ENCODE peak calls at places on chromosomes 5 and 9, in six cellular contexts. One of them, this sample, is unnamed.

GRCh38 chr9:19969721-19970120 is 180.9 kb upstream of the SLC24A2 start:
- DNase-seq in endothelial cell of umbilical vein: no peak
- DNase-seq in skeletal muscle cell: peak
- DNase-seq in uterus: no peak
- DNase-seq in heart left ventricle: no peak
- DNase-seq in CD4-positive, CD25-positive, alpha-beta regulatory T cell: no peak
- DNase-seq in this sample: no peak

GRCh38 chr5:130992621-130993020 is 172.4 kb downstream of the HINT1 start:
- DNase-seq in uterus: no peak
- DNase-seq in CD4-positive, CD25-positive, alpha-beta regulatory T cell: no peak
- DNase-seq in endothelial cell of umbilical vein: no peak
- DNase-seq in skeletal muscle cell: peak
- DNase-seq in heart left ventricle: no peak
- DNase-seq in this sample: no peak

GRCh38 chr9:88478236-88478635 is 56.7 kb upstream of the NXNL2 start:
- DNase-seq in uterus: no peak
- DNase-seq in heart left ventricle: no peak
- DNase-seq in skeletal muscle cell: no peak
- DNase-seq in endothelial cell of umbilical vein: no peak
- DNase-seq in CD4-positive, CD25-positive, alpha-beta regulatory T cell: no peak
- DNase-seq in this sample: no peak

GRCh38 chr5:40447438-40447837 is 232.3 kb upstream of the PTGER4 start:
- DNase-seq in heart left ventricle: no peak
- DNase-seq in skeletal muscle cell: peak
- DNase-seq in CD4-positive, CD25-positive, alpha-beta regulatory T cell: no peak
- DNase-seq in uterus: no peak
- DNase-seq in endothelial cell of umbilical vein: no peak
- DNase-seq in this sample: no peak

GRCh38 chr9:119453490-119453911 is 84.3 kb upstream of the BRINP1 start:
- DNase-seq in endothelial cell of umbilical vein: no peak
- DNase-seq in CD4-positive, CD25-positive, alpha-beta regulatory T cell: no peak
- DNase-seq in skeletal muscle cell: no peak
- DNase-seq in uterus: no peak
- DNase-seq in heart left ventricle: no peak
- DNase-seq in this sample: no peak

GRCh38 chr9:27496134-27496504 is 28.0 kb upstream of the IFNK start:
- DNase-seq in endothelial cell of umbilical vein: no peak
- DNase-seq in skeletal muscle cell: no peak
- DNase-seq in uterus: no peak
- DNase-seq in heart left ventricle: no peak
- DNase-seq in CD4-positive, CD25-positive, alpha-beta regulatory T cell: no peak
- DNase-seq in this sample: no peak

GRCh38 chr9:129347323-129348120 is 169.5 kb upstream of the IER5L start:
- DNase-seq in skeletal muscle cell: no peak
- DNase-seq in uterus: no peak
- DNase-seq in CD4-positive, CD25-positive, alpha-beta regulatory T cell: no peak
- DNase-seq in heart left ventricle: no peak
- DNase-seq in endothelial cell of umbilical vein: no peak
- DNase-seq in this sample: no peak

GRCh38 chr5:151745071-151745705 is 13.2 kb downstream of the ATOX1 start:
- DNase-seq in uterus: no peak
- DNase-seq in CD4-positive, CD25-positive, alpha-beta regulatory T cell: no peak
- DNase-seq in skeletal muscle cell: peak
- DNase-seq in endothelial cell of umbilical vein: peak
- DNase-seq in heart left ventricle: peak
- DNase-seq in this sample: no peak

GRCh38 chr5:42648036-42648435 is 108.6 kb upstream of the CCDC152 start:
- DNase-seq in skeletal muscle cell: no peak
- DNase-seq in heart left ventricle: no peak
- DNase-seq in CD4-positive, CD25-positive, alpha-beta regulatory T cell: no peak
- DNase-seq in uterus: no peak
- DNase-seq in endothelial cell of umbilical vein: no peak
- DNase-seq in this sample: no peak

GRCh38 chr9:27528278-27528885 is 1.2 kb downstream of the MOB3B start:
- DNase-seq in heart left ventricle: peak
- DNase-seq in endothelial cell of umbilical vein: peak
- DNase-seq in uterus: peak
- DNase-seq in skeletal muscle cell: no peak
- DNase-seq in CD4-positive, CD25-positive, alpha-beta regulatory T cell: no peak
- DNase-seq in this sample: peak

GRCh38 chr5:141915881-141916336 is 7.8 kb upstream of the DELE1 start:
- DNase-seq in skeletal muscle cell: no peak
- DNase-seq in endothelial cell of umbilical vein: no peak
- DNase-seq in CD4-positive, CD25-positive, alpha-beta regulatory T cell: no peak
- DNase-seq in uterus: no peak
- DNase-seq in heart left ventricle: peak
- DNase-seq in this sample: peak

GRCh38 chr9:101119206-101119819 is 90.8 kb downstream of the PLPPR1 start:
- DNase-seq in endothelial cell of umbilical vein: peak
- DNase-seq in heart left ventricle: peak
- DNase-seq in uterus: no peak
- DNase-seq in CD4-positive, CD25-positive, alpha-beta regulatory T cell: no peak
- DNase-seq in skeletal muscle cell: no peak
- DNase-seq in this sample: peak

GRCh38 chr9:3957296-3957695 is 342.6 kb downstream of the GLIS3 start:
- DNase-seq in endothelial cell of umbilical vein: no peak
- DNase-seq in skeletal muscle cell: no peak
- DNase-seq in CD4-positive, CD25-positive, alpha-beta regulatory T cell: no peak
- DNase-seq in heart left ventricle: no peak
- DNase-seq in uterus: no peak
- DNase-seq in this sample: no peak

GRCh38 chr5:32709789-32710334 is 1.3 kb upstream of the NPR3 start:
- DNase-seq in uterus: peak
- DNase-seq in CD4-positive, CD25-positive, alpha-beta regulatory T cell: no peak
- DNase-seq in endothelial cell of umbilical vein: peak
- DNase-seq in heart left ventricle: peak
- DNase-seq in skeletal muscle cell: no peak
- DNase-seq in this sample: peak

GRCh38 chr5:150044334-150044681 is 42.0 kb downstream of the CSF1R start:
- DNase-seq in CD4-positive, CD25-positive, alpha-beta regulatory T cell: no peak
- DNase-seq in uterus: no peak
- DNase-seq in endothelial cell of umbilical vein: peak
- DNase-seq in skeletal muscle cell: peak
- DNase-seq in heart left ventricle: no peak
- DNase-seq in this sample: no peak

GRCh38 chr5:181069767-181070491 is 29.9 kb downstream of the BTNL9 start:
- DNase-seq in endothelial cell of umbilical vein: no peak
- DNase-seq in skeletal muscle cell: no peak
- DNase-seq in uterus: no peak
- DNase-seq in heart left ventricle: no peak
- DNase-seq in CD4-positive, CD25-positive, alpha-beta regulatory T cell: no peak
- DNase-seq in this sample: no peak

GRCh38 chr5:156526081-156527017 is 199.4 kb downstream of the SGCD start:
- DNase-seq in heart left ventricle: no peak
- DNase-seq in uterus: no peak
- DNase-seq in CD4-positive, CD25-positive, alpha-beta regulatory T cell: no peak
- DNase-seq in skeletal muscle cell: no peak
- DNase-seq in endothelial cell of umbilical vein: no peak
- DNase-seq in this sample: no peak

GRCh38 chr9:78013924-78014323 is 17.7 kb downstream of the GNAQ start:
- DNase-seq in skeletal muscle cell: no peak
- DNase-seq in uterus: no peak
- DNase-seq in CD4-positive, CD25-positive, alpha-beta regulatory T cell: no peak
- DNase-seq in endothelial cell of umbilical vein: no peak
- DNase-seq in heart left ventricle: no peak
- DNase-seq in this sample: no peak

GRCh38 chr5:54832066-54832465 is 153.3 kb downstream of the ESM1 start:
- DNase-seq in endothelial cell of umbilical vein: no peak
- DNase-seq in skeletal muscle cell: peak
- DNase-seq in uterus: no peak
- DNase-seq in CD4-positive, CD25-positive, alpha-beta regulatory T cell: no peak
- DNase-seq in heart left ventricle: no peak
- DNase-seq in this sample: no peak

GRCh38 chr9:132160802-132161742 is 786 bp upstream of the NTNG2 start:
- DNase-seq in heart left ventricle: peak
- DNase-seq in uterus: no peak
- DNase-seq in endothelial cell of umbilical vein: peak
- DNase-seq in skeletal muscle cell: no peak
- DNase-seq in CD4-positive, CD25-positive, alpha-beta regulatory T cell: peak
- DNase-seq in this sample: peak

GRCh38 chr5:169666365-169666764 is 29.3 kb downstream of the DOCK2 start:
- DNase-seq in heart left ventricle: no peak
- DNase-seq in skeletal muscle cell: no peak
- DNase-seq in endothelial cell of umbilical vein: no peak
- DNase-seq in CD4-positive, CD25-positive, alpha-beta regulatory T cell: no peak
- DNase-seq in uterus: no peak
- DNase-seq in this sample: no peak

GRCh38 chr5:148697177-148697820 is 43.0 kb upstream of the HTR4 start:
- DNase-seq in uterus: peak
- DNase-seq in endothelial cell of umbilical vein: peak
- DNase-seq in CD4-positive, CD25-positive, alpha-beta regulatory T cell: no peak
- DNase-seq in heart left ventricle: no peak
- DNase-seq in skeletal muscle cell: no peak
- DNase-seq in this sample: no peak

GRCh38 chr5:56415356-56415765 is 182.2 kb upstream of the ANKRD55 start:
- DNase-seq in heart left ventricle: peak
- DNase-seq in endothelial cell of umbilical vein: no peak
- DNase-seq in skeletal muscle cell: peak
- DNase-seq in CD4-positive, CD25-positive, alpha-beta regulatory T cell: no peak
- DNase-seq in uterus: no peak
- DNase-seq in this sample: peak

GRCh38 chr5:87400305-87400899 is 12.3 kb downstream of the CCNH start:
- DNase-seq in uterus: no peak
- DNase-seq in skeletal muscle cell: no peak
- DNase-seq in endothelial cell of umbilical vein: peak
- DNase-seq in heart left ventricle: no peak
- DNase-seq in CD4-positive, CD25-positive, alpha-beta regulatory T cell: no peak
- DNase-seq in this sample: no peak

GRCh38 chr5:135203593-135204036 is 169.6 kb upstream of the PITX1 start:
- DNase-seq in endothelial cell of umbilical vein: no peak
- DNase-seq in uterus: no peak
- DNase-seq in skeletal muscle cell: no peak
- DNase-seq in heart left ventricle: no peak
- DNase-seq in CD4-positive, CD25-positive, alpha-beta regulatory T cell: no peak
- DNase-seq in this sample: no peak

GRCh38 chr5:9515451-9515850 is 30.4 kb downstream of the SEMA5A start:
- DNase-seq in uterus: no peak
- DNase-seq in skeletal muscle cell: no peak
- DNase-seq in CD4-positive, CD25-positive, alpha-beta regulatory T cell: no peak
- DNase-seq in endothelial cell of umbilical vein: no peak
- DNase-seq in heart left ventricle: peak
- DNase-seq in this sample: no peak

GRCh38 chr5:53969331-53969730 is 341.0 kb downstream of the ARL15 start:
- DNase-seq in uterus: no peak
- DNase-seq in skeletal muscle cell: no peak
- DNase-seq in CD4-positive, CD25-positive, alpha-beta regulatory T cell: no peak
- DNase-seq in heart left ventricle: no peak
- DNase-seq in endothelial cell of umbilical vein: no peak
- DNase-seq in this sample: no peak

GRCh38 chr5:178152491-178153444 is 917 bp downstream of the NHP2 start:
- DNase-seq in uterus: no peak
- DNase-seq in endothelial cell of umbilical vein: no peak
- DNase-seq in heart left ventricle: no peak
- DNase-seq in skeletal muscle cell: no peak
- DNase-seq in CD4-positive, CD25-positive, alpha-beta regulatory T cell: no peak
- DNase-seq in this sample: no peak

GRCh38 chr5:139903805-139904565 is 108.4 kb downstream of the PSD2 start:
- DNase-seq in skeletal muscle cell: no peak
- DNase-seq in heart left ventricle: no peak
- DNase-seq in endothelial cell of umbilical vein: no peak
- DNase-seq in CD4-positive, CD25-positive, alpha-beta regulatory T cell: no peak
- DNase-seq in uterus: no peak
- DNase-seq in this sample: no peak

DNA sequence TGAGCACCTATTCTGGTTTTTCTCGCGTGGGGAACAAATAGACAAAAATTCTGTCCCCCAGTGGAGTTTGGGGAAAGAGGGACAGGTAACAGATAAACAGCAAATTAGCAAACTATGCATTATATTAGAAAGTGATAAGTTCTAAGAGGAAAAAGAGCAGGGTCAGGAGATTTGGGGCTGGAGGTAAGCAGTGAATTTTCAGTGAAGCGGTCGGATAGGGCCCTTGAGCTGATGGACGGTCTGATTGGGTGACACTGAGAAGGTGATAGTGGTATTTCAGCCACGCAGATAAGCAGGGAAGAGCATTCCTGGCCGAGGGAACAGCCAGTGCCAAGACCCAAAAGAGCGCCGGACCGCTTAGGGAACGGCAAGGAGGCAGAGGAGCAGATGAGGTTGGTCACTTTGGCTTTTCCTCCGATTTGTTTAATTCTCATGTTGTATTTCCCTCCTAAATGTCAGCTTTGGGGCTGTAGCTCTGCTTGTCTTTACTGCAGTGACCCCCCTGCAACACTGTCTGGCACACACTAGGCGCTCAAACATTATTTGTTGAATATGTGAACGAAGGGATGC is 1.0 kb upstream of the PTPN3 start:
- DNase-seq in skeletal muscle cell: no peak
- DNase-seq in endothelial cell of umbilical vein: no peak
- DNase-seq in uterus: no peak
- DNase-seq in CD4-positive, CD25-positive, alpha-beta regulatory T cell: no peak
- DNase-seq in heart left ventricle: no peak
- DNase-seq in this sample: no peak
- H3K4me3 ChIP-seq in skeletal muscle cell: peak
- H3K4me3 ChIP-seq in endothelial cell of umbilical vein: no peak
- H3K4me3 ChIP-seq in uterus: no peak
- H3K4me3 ChIP-seq in CD4-positive, CD25-positive, alpha-beta regulatory T cell: no peak
- H3K4me3 ChIP-seq in heart left ventricle: peak
- H3K4me3 ChIP-seq in this sample: peak

GRCh38 chr9:137243626-137244485 is 2.8 kb downstream of the TUBB4B start:
- DNase-seq in skeletal muscle cell: no peak
- DNase-seq in endothelial cell of umbilical vein: no peak
- DNase-seq in CD4-positive, CD25-positive, alpha-beta regulatory T cell: no peak
- DNase-seq in heart left ventricle: no peak
- DNase-seq in uterus: no peak
- DNase-seq in this sample: no peak
- H3K4me3 ChIP-seq in skeletal muscle cell: no peak
- H3K4me3 ChIP-seq in endothelial cell of umbilical vein: no peak
- H3K4me3 ChIP-seq in CD4-positive, CD25-positive, alpha-beta regulatory T cell: no peak
- H3K4me3 ChIP-seq in heart left ventricle: no peak
- H3K4me3 ChIP-seq in uterus: no peak
- H3K4me3 ChIP-seq in this sample: no peak

GRCh38 chr5:116455061-116455460 is 119.6 kb downstream of the SEMA6A start:
- DNase-seq in heart left ventricle: no peak
- DNase-seq in CD4-positive, CD25-positive, alpha-beta regulatory T cell: no peak
- DNase-seq in endothelial cell of umbilical vein: no peak
- DNase-seq in uterus: no peak
- DNase-seq in skeletal muscle cell: no peak
- DNase-seq in this sample: no peak
- H3K4me3 ChIP-seq in heart left ventricle: no peak
- H3K4me3 ChIP-seq in CD4-positive, CD25-positive, alpha-beta regulatory T cell: no peak
- H3K4me3 ChIP-seq in endothelial cell of umbilical vein: no peak
- H3K4me3 ChIP-seq in uterus: no peak
- H3K4me3 ChIP-seq in skeletal muscle cell: no peak
- H3K4me3 ChIP-seq in this sample: no peak

GRCh38 chr9:116718111-116718510 is 31.0 kb downstream of the TRIM32 start:
- DNase-seq in uterus: no peak
- DNase-seq in CD4-positive, CD25-positive, alpha-beta regulatory T cell: no peak
- DNase-seq in heart left ventricle: no peak
- DNase-seq in endothelial cell of umbilical vein: no peak
- DNase-seq in skeletal muscle cell: no peak
- DNase-seq in this sample: no peak
- H3K4me3 ChIP-seq in uterus: no peak
- H3K4me3 ChIP-seq in CD4-positive, CD25-positive, alpha-beta regulatory T cell: no peak
- H3K4me3 ChIP-seq in heart left ventricle: no peak
- H3K4me3 ChIP-seq in endothelial cell of umbilical vein: no peak
- H3K4me3 ChIP-seq in skeletal muscle cell: no peak
- H3K4me3 ChIP-seq in this sample: no peak